ENCODE peak calls at places on chromosomes 3 and 15, in six cellular contexts. Y is IMR-90; X is brain microvascular endothelial cell; S is H9; O is activated T-cell treated with anti-CD3 and anti-CD28 coated beads for 48 hours; K is CD4-positive, alpha-beta T cell. Z is an unnamed sample.

GRCh38 chr3:170225166-170225565 is 2.9 kb downstream of the PRKCI start:
- DNase-seq in S (no peak), Y (no peak), X (no peak), K (no peak), O (no peak), Z (no peak)

GRCh38 chr3:148992027-148992634 is 791 bp downstream of the GYG1 start:
- DNase-seq in X (peak; percentile 29), S (peak; percentile 44), O (peak; percentile 20), K (peak; percentile 20), Y (no peak), Z (peak; percentile 0)

GRCh38 chr3:129068291-129068886 is 7.8 kb downstream of the GP9 start:
- DNase-seq in S (no peak), K (no peak), X (no peak), Y (no peak), O (no peak), Z (no peak)

GRCh38 chr3:42490243-42490642 is 12.2 kb upstream of the VIPR1 start:
- DNase-seq in K (no peak), S (peak; percentile 46), O (no peak), X (peak; percentile 44), Y (no peak), Z (peak; percentile 33)

GRCh38 chr15:49627407-49627877 is 6.6 kb downstream of the DTWD1 start:
- DNase-seq in X (peak; percentile 83), O (no peak), K (no peak), S (no peak), Y (peak; percentile 96), Z (no peak)

GRCh38 chr3:187767266-187768032 is 22.2 kb upstream of the BCL6 start:
- DNase-seq in Y (peak; percentile 93), O (no peak), X (peak; percentile 47), S (no peak), K (no peak), Z (no peak)

GRCh38 chr15:52805351-52806283 is 15.5 kb upstream of the ONECUT1 start:
- DNase-seq in K (no peak), Y (no peak), S (peak; percentile 63), X (no peak), O (no peak), Z (no peak)

GRCh38 chr3:139434764-139435291 is 41.5 kb downstream of the RBP2 start:
- DNase-seq in O (no peak), Y (peak; percentile 28), K (no peak), X (peak; percentile 20), S (no peak), Z (no peak)

GRCh38 chr3:125145751-125146475 is 66.6 kb downstream of the SLC12A8 start:
- DNase-seq in Y (no peak), S (no peak), O (no peak), X (no peak), K (no peak), Z (no peak)

GRCh38 chr3:24829632-24830229 is 335.1 kb upstream of the THRB start:
- DNase-seq in O (no peak), X (no peak), Y (no peak), K (no peak), S (peak; percentile 45), Z (peak; percentile 1)

GRCh38 chr3:188001052-188001567 is 152.8 kb upstream of the LPP start:
- DNase-seq in S (no peak), Y (no peak), O (no peak), K (no peak), X (no peak), Z (peak; percentile 30)

GRCh38 chr3:4829031-4829394 is 150.2 kb upstream of the BHLHE40 start:
- DNase-seq in X (no peak), K (no peak), S (no peak), Y (no peak), O (no peak), Z (no peak)

GRCh38 chr3:177604181-177604580 is 406.9 kb upstream of the TBL1XR1 start:
- DNase-seq in X (no peak), O (no peak), S (no peak), Y (no peak), K (no peak), Z (no peak)

GRCh38 chr15:41849861-41850260 is 11.2 kb downstream of the PLA2G4B start:
- DNase-seq in Y (no peak), S (no peak), K (no peak), O (no peak), X (no peak), Z (no peak)

GRCh38 chr3:115693868-115694267 is 70.6 kb downstream of the GAP43 start:
- DNase-seq in S (no peak), K (no peak), O (no peak), X (no peak), Y (no peak), Z (peak; percentile 38)

GRCh38 chr15:63490345-63491034 is 13.9 kb upstream of the USP3 start:
- DNase-seq in Y (no peak), X (no peak), O (no peak), S (no peak), K (no peak), Z (no peak)

GRCh38 chr3:143056372-143056771 is 55.0 kb downstream of the U2SURP start:
- DNase-seq in S (no peak), K (no peak), X (no peak), Y (no peak), O (no peak), Z (no peak)

GRCh38 chr3:194136519-194137313 is 768 bp downstream of the HES1 start:
- DNase-seq in Y (peak; percentile 81), O (no peak), X (peak; percentile 78), S (peak; percentile 52), K (peak; percentile 33), Z (peak; percentile 33)

GRCh38 chr15:75723847-75724660 is 11.4 kb upstream of the CSPG4 start:
- DNase-seq in X (peak; percentile 98), Y (peak; percentile 96), K (peak; percentile 39), S (no peak), O (peak; percentile 30), Z (no peak)

GRCh38 chr15:55824857-55825613 is 82.1 kb upstream of the PRTG start:
- DNase-seq in S (no peak), K (no peak), O (no peak), Y (no peak), X (no peak), Z (no peak)

GRCh38 chr15:72927451-72927850 is 124.8 kb upstream of the NEO1 start:
- DNase-seq in Y (no peak), O (no peak), S (no peak), X (no peak), K (no peak), Z (no peak)

GRCh38 chr15:36251450-36251849 is 328.0 kb upstream of the CDIN1 start:
- DNase-seq in O (no peak), Y (no peak), S (no peak), K (no peak), X (no peak), Z (no peak)